ENCODE peak calls at places on chromosomes 12 and 14, in five cellular contexts. N, Q, C, R and K are unnamed samples.

GRCh38 chr12:32012249-32012785 is 53.1 kb downstream of the RESF1 start:
- DNase-seq in N (no peak), Q (no peak), C (no peak), R (no peak), K (no peak)

GRCh38 chr14:74566174-74567125 is 45.6 kb downstream of the LTBP2 start:
- DNase-seq in N (no peak), Q (no peak), C (no peak), R (no peak), K (no peak)

GRCh38 chr12:107571492-107571891 is 114.1 kb upstream of the PWP1 start:
- DNase-seq in N (no peak), Q (no peak), C (no peak), R (no peak), K (no peak)

GRCh38 chr12:88057994-88058718 is 29.0 kb upstream of the C12orf50 start:
- DNase-seq in N (no peak), Q (no peak), C (peak), R (no peak), K (no peak)

GRCh38 chr12:56645201-56645716 is 525 bp downstream of the ATP5F1B start:
- DNase-seq in N (no peak), Q (no peak), C (peak), R (peak), K (no peak)

GRCh38 chr14:21347201-21347600 is 36.6 kb downstream of the SUPT16H start:
- DNase-seq in N (no peak), Q (no peak), C (no peak), R (no peak), K (no peak)

GRCh38 chr12:127559349-127560040 is 707.5 kb upstream of the TMEM132C start:
- DNase-seq in N (no peak), Q (no peak), C (peak), R (peak), K (no peak)

GRCh38 chr14:94074534-94074933 is 6.5 kb downstream of the DDX24 start:
- DNase-seq in N (no peak), Q (no peak), C (no peak), R (no peak), K (no peak)

GRCh38 chr14:61280092-61280525 is 1.0 kb downstream of the TMEM30B start:
- DNase-seq in N (peak), Q (no peak), C (no peak), R (peak), K (no peak)

GRCh38 chr12:106106892-106107291 is 31.9 kb downstream of the NUAK1 start:
- DNase-seq in N (no peak), Q (no peak), C (no peak), R (no peak), K (no peak)